ENCODE peak calls at places on chromosomes 12 and 14, in four cellular contexts. R is NAMALWA, A is HT1080, N is omental fat pad. L is an unnamed sample.

GRCh38 chr12:105523164-105524057 is 192.9 kb downstream of the C12orf75 start:
- DNase-seq in R (no peak), A (no peak), N (peak), L (peak)

GRCh38 chr12:109291531-109292341 is 17.3 kb downstream of the FOXN4 start:
- DNase-seq in R (no peak), A (peak), N (no peak), L (peak)

GRCh38 chr12:102021540-102022246 is 40.1 kb downstream of the WASHC3 start:
- DNase-seq in R (no peak), A (no peak), N (no peak), L (no peak)

GRCh38 chr12:69405466-69405865 is 45.9 kb downstream of the YEATS4 start:
- DNase-seq in R (no peak), A (peak), N (peak), L (no peak)

GRCh38 chr12:99984271-99985128 is at the start of gene ANKS1B:
- DNase-seq in R (no peak), A (no peak), N (no peak), L (peak)

GRCh38 chr14:85276829-85277228 is 253.1 kb upstream of the FLRT2 start:
- DNase-seq in R (no peak), A (no peak), N (no peak), L (no peak)

GRCh38 chr14:106039400-106039799 is 513.0 kb downstream of the TMEM121 start:
- DNase-seq in R (peak), A (peak), N (no peak), L (no peak)

GRCh38 chr12:2854669-2855453 is 2.0 kb downstream of the TEX52 start:
- DNase-seq in R (no peak), A (no peak), N (no peak), L (no peak)

GRCh38 chr12:53659011-53659551 is 16.8 kb downstream of the ATP5MC2 start:
- DNase-seq in R (no peak), A (peak), N (no peak), L (peak)

GRCh38 chr12:21774358-21775129 is at the start of gene KCNJ8:
- DNase-seq in R (no peak), A (peak), N (peak), L (peak)